ENCODE peak calls at places on chromosome 17, in eight cellular contexts. G, N, V, U, E, R, S and T are unnamed samples.

GRCh38 chr17:44599298-44600175 is 42.3 kb downstream of the FZD2 start:
- DNase-seq in S (peak), R (no peak), U (peak), V (peak), G (no peak), E (no peak), N (peak), T (no peak)

GRCh38 chr17:50364715-50365114 is 8.3 kb downstream of the MRPL27 start:
- DNase-seq in N (no peak), S (peak), G (no peak), U (no peak), V (peak), R (no peak), E (no peak), T (no peak)

GRCh38 chr17:63478814-63479494 is 2.1 kb downstream of the ACE start:
- DNase-seq in R (peak), V (peak), G (peak), S (peak), E (no peak), N (peak), U (no peak), T (peak)

GRCh38 chr17:66577041-66577440 is 257.9 kb upstream of the CACNG5 start:
- DNase-seq in G (no peak), U (no peak), R (no peak), S (no peak), V (no peak), E (no peak), N (no peak), T (no peak)

GRCh38 chr17:82914375-82914774 is 74.6 kb upstream of the ZNF750 start:
- DNase-seq in S (no peak), N (no peak), G (no peak), U (no peak), R (peak), V (no peak), E (no peak), T (peak)

GRCh38 chr17:36756695-36757094 is 155.3 kb downstream of the MRM1 start:
- DNase-seq in U (no peak), N (no peak), S (no peak), E (no peak), V (no peak), G (no peak), R (no peak), T (no peak)

GRCh38 chr17:50173335-50173941 is 7.6 kb downstream of the SGCA start:
- DNase-seq in N (peak), R (no peak), S (no peak), G (no peak), E (no peak), V (no peak), U (no peak), T (no peak)

GRCh38 chr17:28744104-28744801 is 442 bp downstream of the TRAF4 start:
- DNase-seq in G (peak), R (peak), E (no peak), U (no peak), N (no peak), S (peak), V (no peak), T (peak)

GRCh38 chr17:9071016-9071415 is 49.7 kb downstream of the NTN1 start:
- DNase-seq in V (no peak), U (no peak), S (no peak), E (no peak), G (no peak), R (no peak), N (no peak), T (no peak)

GRCh38 chr17:9255838-9256237 is 234.5 kb downstream of the NTN1 start:
- DNase-seq in V (no peak), E (no peak), G (no peak), N (no peak), U (no peak), S (no peak), R (no peak), T (no peak)

GRCh38 chr17:74410001-74410443 is 21.9 kb upstream of the GPRC5C start:
- DNase-seq in U (no peak), R (no peak), E (no peak), N (no peak), G (no peak), V (no peak), S (no peak), T (no peak)

GRCh38 chr17:14078027-14078426 is 8.7 kb downstream of the COX10 start:
- DNase-seq in N (no peak), E (no peak), R (no peak), U (no peak), V (no peak), S (no peak), G (no peak), T (no peak)

GRCh38 chr17:1649844-1650409 is at the start of gene RILP:
- DNase-seq in N (peak), S (peak), U (no peak), E (no peak), V (no peak), G (no peak), R (no peak), T (peak)

GRCh38 chr17:39705786-39706348 is 6.0 kb downstream of the ERBB2 start:
- DNase-seq in V (no peak), N (no peak), S (no peak), E (no peak), R (no peak), G (no peak), U (no peak), T (no peak)

GRCh38 chr17:43905985-43906852 is 1.1 kb downstream of the MPP2 start:
- DNase-seq in V (no peak), N (peak), R (peak), S (peak), G (peak), U (peak), E (no peak), T (no peak)

GRCh38 chr17:58336456-58337094 is 8.0 kb upstream of the TSPOAP1 start:
- DNase-seq in V (no peak), R (no peak), U (no peak), S (no peak), E (no peak), G (no peak), N (no peak), T (no peak)

GRCh38 chr17:67105213-67105612 is 60.9 kb downstream of the CACNG1 start:
- DNase-seq in G (no peak), U (no peak), V (no peak), R (no peak), S (no peak), E (no peak), N (no peak), T (no peak)

GRCh38 chr17:62916684-62917571 is 49.1 kb upstream of the TANC2 start:
- DNase-seq in S (no peak), G (no peak), U (no peak), V (no peak), R (no peak), E (no peak), N (no peak), T (no peak)

GRCh38 chr17:28841901-28842281 is 699 bp downstream of the FAM222B start:
- DNase-seq in N (no peak), V (no peak), E (no peak), G (no peak), S (no peak), U (no peak), R (no peak), T (no peak)

GRCh38 chr17:32555611-32556310 is 69.0 kb downstream of the CDK5R1 start:
- DNase-seq in R (no peak), G (no peak), U (no peak), E (no peak), S (no peak), V (no peak), N (no peak), T (no peak)

DNA sequence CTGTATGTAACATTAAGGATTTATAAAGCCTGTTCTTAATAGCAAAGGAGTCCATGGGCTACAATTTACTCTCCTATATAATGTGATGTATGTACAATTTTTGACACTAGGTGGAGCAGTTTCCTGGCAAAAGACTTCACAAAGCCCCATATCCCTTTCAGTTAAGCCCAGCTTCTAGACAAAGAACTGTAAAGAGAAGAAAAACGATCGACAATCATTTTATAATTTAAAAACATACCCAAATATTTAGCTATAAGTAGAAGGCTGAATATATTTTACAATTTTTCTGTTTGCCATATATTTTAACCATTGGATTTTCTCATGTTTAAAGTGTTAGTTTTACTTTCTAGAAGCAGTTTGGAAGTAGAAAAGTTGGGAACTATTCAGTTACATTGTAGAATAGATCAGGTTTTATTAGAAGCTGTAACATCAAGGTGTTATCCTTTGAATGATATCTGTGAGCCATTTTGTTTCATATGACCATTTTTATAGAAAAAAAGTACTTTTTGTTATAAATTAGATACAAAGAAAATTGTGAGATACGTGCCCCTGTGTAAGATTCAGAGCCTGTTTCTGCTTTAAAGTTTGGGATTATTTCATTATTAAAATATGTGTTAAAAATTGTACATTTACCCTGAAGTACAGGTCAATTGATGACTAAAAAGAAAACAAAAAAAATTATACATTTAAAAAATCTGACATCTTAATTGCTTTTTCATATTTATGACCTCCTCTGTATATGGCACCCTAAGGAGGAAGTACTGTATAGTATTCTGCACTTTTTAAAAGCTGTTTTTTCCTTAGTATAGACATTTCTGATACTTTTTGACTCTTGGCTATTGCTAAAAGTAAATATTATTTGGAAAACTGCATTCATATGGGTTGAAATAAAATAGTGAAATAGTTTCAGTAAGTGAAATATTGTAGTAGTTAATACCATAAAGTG is 46.3 kb downstream of the VMP1 start:
- DNase-seq in R (peak), U (no peak), S (peak), V (peak), G (no peak), N (no peak), E (peak), T (peak)
- TF ChIP-seq CTCF in R (peak), U (peak), S (peak), V (peak), G (peak), N (peak), E (peak), T (peak)

DNA sequence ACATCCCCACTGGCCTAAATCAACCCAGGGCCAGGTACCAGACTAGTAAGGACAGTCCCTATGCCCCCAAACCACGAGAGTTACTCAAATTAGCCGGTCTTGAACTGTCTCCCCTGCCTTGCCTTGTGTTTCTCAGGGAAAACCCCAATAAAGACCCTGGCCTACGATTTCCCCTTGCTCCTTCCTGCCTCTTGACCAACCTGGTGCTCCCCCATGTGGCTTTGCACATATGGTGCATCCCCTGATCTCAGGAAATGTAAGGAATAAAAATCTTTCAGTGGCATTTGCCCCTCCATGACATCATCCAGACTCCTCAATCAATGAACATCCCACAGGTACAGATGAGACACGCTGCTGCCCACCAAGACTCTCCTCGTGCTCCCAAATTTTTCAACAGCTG is 87.9 kb downstream of the ZNF18 start:
- DNase-seq in N (no peak), R (no peak), E (no peak), S (peak), G (peak), U (no peak), V (no peak), T (no peak)
- TF ChIP-seq CTCF in N (no peak), R (no peak), E (no peak), S (peak), G (peak), U (no peak), V (no peak), T (no peak)

GRCh38 chr17:81481815-81482505 is 30.6 kb downstream of the ACTG1 start:
- DNase-seq in U (no peak), N (no peak), V (no peak), G (peak), S (no peak), E (no peak), R (no peak), T (no peak)

GRCh38 chr17:81482673-81483072 is 29.9 kb downstream of the ACTG1 start:
- DNase-seq in N (no peak), U (no peak), E (no peak), R (no peak), G (no peak), S (no peak), V (no peak), T (no peak)

GRCh38 chr17:81480140-81480917 is 32.3 kb downstream of the ACTG1 start:
- DNase-seq in N (peak), G (peak), R (no peak), U (no peak), E (no peak), V (no peak), S (no peak), T (no peak)

GRCh38 chr17:81479672-81480071 is 32.9 kb downstream of the ACTG1 start:
- DNase-seq in N (no peak), E (no peak), S (no peak), G (no peak), V (no peak), R (no peak), U (no peak), T (no peak)

DNA sequence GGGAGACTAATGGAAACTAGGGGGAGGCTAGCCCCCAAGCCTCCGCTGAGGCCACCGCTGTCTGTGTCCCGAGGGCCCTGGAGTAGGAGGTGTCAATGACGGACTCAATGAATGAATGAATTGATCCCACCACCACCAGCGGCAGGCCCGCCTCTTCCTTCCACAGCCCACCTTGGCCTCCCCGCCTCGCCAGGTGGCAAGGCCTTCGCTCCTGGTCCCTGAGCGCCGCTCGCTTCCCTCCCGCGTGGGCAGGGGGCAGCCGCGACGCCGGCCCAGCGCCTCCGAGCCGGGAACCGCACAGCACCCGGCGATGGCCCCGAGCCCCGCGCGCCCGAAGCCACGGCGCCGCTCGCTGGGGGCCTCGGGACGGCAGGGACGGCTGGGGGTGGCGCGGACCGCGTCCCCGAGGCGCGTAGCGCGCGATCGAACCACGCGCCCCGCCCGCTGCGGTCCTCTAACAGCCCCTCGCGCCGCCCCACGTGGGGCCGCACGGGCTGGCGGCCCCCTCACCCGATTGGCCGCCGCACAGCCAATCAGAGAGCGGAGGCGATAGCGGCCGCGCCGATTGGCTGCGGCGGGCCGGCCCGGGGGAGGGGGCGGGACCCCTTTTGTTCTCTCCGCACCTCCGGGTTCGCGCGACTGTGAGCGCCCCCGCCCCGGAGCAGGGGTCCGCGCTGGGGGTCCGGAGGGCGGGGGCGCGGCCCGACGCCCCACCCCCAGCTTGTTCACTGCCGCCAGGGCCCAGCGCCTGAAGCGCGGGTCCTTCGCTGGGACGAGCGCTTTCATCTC is 31.4 kb downstream of the ACTG1 start:
- DNase-seq in G (peak), V (no peak), U (no peak), S (peak), E (no peak), R (no peak), N (peak), T (no peak)
- TF ChIP-seq CTCF in G (no peak), V (no peak), U (no peak), S (no peak), E (no peak), R (no peak), N (no peak), T (no peak)

GRCh38 chr17:45764479-45764878 is 19.6 kb upstream of the CRHR1 start:
- DNase-seq in U (no peak), V (no peak), G (no peak), E (no peak), R (no peak), S (no peak), N (no peak), T (no peak)

GRCh38 chr17:45771473-45771959 is 12.6 kb upstream of the CRHR1 start:
- DNase-seq in E (no peak), S (no peak), U (no peak), R (no peak), V (no peak), G (peak), N (no peak), T (no peak)

GRCh38 chr17:45770632-45771472 is 13.3 kb upstream of the CRHR1 start:
- DNase-seq in U (no peak), G (peak), E (no peak), N (no peak), S (peak), R (no peak), V (no peak), T (no peak)

GRCh38 chr17:45763182-45763581 is 20.9 kb upstream of the CRHR1 start:
- DNase-seq in R (no peak), E (no peak), S (no peak), N (no peak), G (no peak), V (no peak), U (no peak), T (no peak)

DNA sequence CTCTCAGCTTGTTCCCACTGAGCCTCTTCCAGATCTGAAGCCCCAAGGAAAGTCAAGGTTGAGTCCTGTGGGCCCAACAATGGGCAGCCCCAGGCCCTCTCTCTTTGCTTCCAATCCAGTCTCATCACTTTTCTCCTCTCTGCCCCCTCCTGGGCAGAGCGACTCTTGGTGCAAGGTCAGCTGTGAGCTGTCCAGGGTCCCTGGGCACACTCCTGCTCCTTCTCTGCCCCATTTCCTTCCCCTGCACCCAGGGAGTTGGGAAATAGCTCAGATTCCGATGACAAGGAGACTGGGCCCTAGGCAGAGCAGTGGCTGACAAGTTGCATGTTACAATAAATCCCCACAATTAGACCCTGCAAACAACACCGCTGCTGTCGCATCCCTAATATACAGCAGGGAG is 16.1 kb upstream of the CRHR1 start:
- DNase-seq in E (no peak), V (no peak), N (no peak), R (no peak), S (peak), G (no peak), U (no peak), T (no peak)
- TF ChIP-seq CTCF in E (no peak), V (no peak), N (no peak), R (no peak), S (no peak), G (no peak), U (no peak), T (no peak)